ENCODE peak calls at places on chromosomes 12 and 14, in six cellular contexts. U, Z, Y, I, P and F are unnamed samples.

GRCh38 chr12:84038241-84038640 is 874.4 kb downstream of the SLC6A15 start:
- DNase-seq in U (no peak), Z (no peak), Y (no peak), I (no peak), P (no peak), F (no peak)

GRCh38 chr12:108839011-108839889 is 18.1 kb downstream of the SSH1 start:
- DNase-seq in U (peak; percentile 60), Z (no peak), Y (no peak), I (peak; percentile 99), P (peak; percentile 84), F (peak; percentile 90)

GRCh38 chr12:131507881-131508280 is 203.0 kb upstream of the SFSWAP start:
- DNase-seq in U (no peak), Z (no peak), Y (no peak), I (no peak), P (no peak), F (no peak)

GRCh38 chr12:8145754-8146415 is 10.9 kb upstream of the ZNF705A start:
- DNase-seq in U (peak; percentile 51), Z (peak; percentile 84), Y (no peak), I (peak; percentile 98), P (peak; percentile 83), F (peak; percentile 81)

GRCh38 chr12:44771485-44771884 is 104.6 kb downstream of the NELL2 start:
- DNase-seq in U (no peak), Z (no peak), Y (no peak), I (no peak), P (no peak), F (no peak)

GRCh38 chr12:19026637-19027508 is 102.7 kb upstream of the PLEKHA5 start:
- DNase-seq in U (no peak), Z (no peak), Y (no peak), I (no peak), P (no peak), F (no peak)

GRCh38 chr12:69468237-69469026 is 1.8 kb upstream of the FRS2 start:
- DNase-seq in U (no peak), Z (no peak), Y (no peak), I (no peak), P (peak; percentile 82), F (no peak)

GRCh38 chr14:78153069-78153351 is 17.2 kb upstream of the NRXN3 start:
- DNase-seq in U (no peak), Z (peak; percentile 50), Y (no peak), I (no peak), P (peak; percentile 9), F (peak; percentile 29)

GRCh38 chr12:54125950-54126695 is 62.7 kb downstream of the SMUG1 start:
- DNase-seq in U (no peak), Z (no peak), Y (no peak), I (peak; percentile 52), P (peak; percentile 57), F (no peak)
- H3K4me3 ChIP-seq in U (peak overlapping the region; percentile 56), Z (no peak overlapping the region), Y (peak overlapping the region; percentile 24), I (peak overlapping the region; percentile 89), P (peak overlapping the region; percentile 98), F (peak overlapping the region; percentile 32)

DNA sequence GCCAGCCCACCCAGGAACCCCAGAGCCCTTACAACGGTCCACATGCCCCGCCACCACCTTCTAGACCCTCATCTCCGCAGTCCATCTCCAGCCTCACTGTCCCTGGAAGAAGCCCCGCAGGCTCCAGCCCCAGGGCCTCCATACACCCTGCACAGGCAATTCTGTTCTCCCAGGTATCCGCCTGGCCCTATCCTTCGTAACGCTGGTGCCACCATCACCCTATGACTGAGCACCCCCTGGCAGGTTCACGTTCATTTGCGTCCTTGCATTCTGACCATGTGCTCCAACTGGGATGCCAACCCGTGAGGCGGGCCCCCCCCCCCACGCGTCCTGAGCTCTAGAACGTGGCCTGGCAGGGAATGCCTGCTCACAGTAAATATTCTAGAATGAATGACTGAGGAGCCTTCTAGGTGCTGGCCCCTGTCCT is 675 bp upstream of the SCARB1 start:
- DNase-seq in U (no peak), Z (no peak), Y (no peak), I (no peak), P (no peak), F (no peak)
- H3K4me3 ChIP-seq in U (peak overlapping the region; percentile 91), Z (peak overlapping the region; percentile 51), Y (peak overlapping the region; percentile 49), I (peak overlapping the region; percentile 60), P (peak overlapping the region; percentile 89), F (no peak overlapping the region)

GRCh38 chr12:122458105-122459035 is 35.9 kb upstream of the CLIP1 start:
- DNase-seq in U (no peak), Z (no peak), Y (no peak), I (no peak), P (no peak), F (no peak)
- H3K4me3 ChIP-seq in U (no peak overlapping the region), Z (no peak overlapping the region), Y (no peak overlapping the region), I (no peak overlapping the region), P (no peak overlapping the region), F (no peak overlapping the region)

GRCh38 chr14:103259801-103260628 is 74.0 kb upstream of the EIF5 start:
- DNase-seq in U (no peak), Z (no peak), Y (no peak), I (no peak), P (no peak), F (no peak)
- H3K4me3 ChIP-seq in U (peak overlapping the region; percentile 56), Z (peak overlapping the region; percentile 62), Y (peak overlapping the region; percentile 42), I (peak overlapping the region; percentile 68), P (peak overlapping the region; percentile 74), F (peak overlapping the region; percentile 19)

GRCh38 chr14:50395448-50395847 is 1.2 kb downstream of the CDKL1 start:
- DNase-seq in U (peak; percentile 26), Z (no peak), Y (no peak), I (peak; percentile 26), P (peak; percentile 59), F (no peak)
- H3K4me3 ChIP-seq in U (peak overlapping the region; percentile 82), Z (peak overlapping the region; percentile 63), Y (no peak overlapping the region), I (peak overlapping the region; percentile 76), P (peak overlapping the region; percentile 86), F (no peak overlapping the region)

GRCh38 chr14:59460378-59460777 is 4.8 kb downstream of the GPR135 start:
- DNase-seq in U (no peak), Z (no peak), Y (no peak), I (no peak), P (no peak), F (no peak)

GRCh38 chr14:59465570-59466150 is 480 bp upstream of the GPR135 start:
- DNase-seq in U (no peak), Z (no peak), Y (no peak), I (no peak), P (no peak), F (no peak)

GRCh38 chr14:59464651-59465569 is at the start of gene GPR135:
- DNase-seq in U (peak; percentile 75), Z (peak; percentile 46), Y (peak; percentile 49), I (peak; percentile 38), P (peak; percentile 78), F (peak; percentile 56)

GRCh38 chr14:59461891-59462290 is 3.3 kb downstream of the GPR135 start:
- DNase-seq in U (no peak), Z (no peak), Y (no peak), I (no peak), P (no peak), F (no peak)

GRCh38 chr14:59463773-59464650 is 1.2 kb downstream of the GPR135 start:
- DNase-seq in U (peak; percentile 31), Z (peak; percentile 47), Y (no peak), I (peak; percentile 45), P (peak; percentile 78), F (peak; percentile 51)
- H3K4me3 ChIP-seq in U (peak overlapping the region; percentile 70), Z (peak overlapping the region; percentile 66), Y (peak overlapping the region; percentile 67), I (peak overlapping the region; percentile 60), P (peak overlapping the region; percentile 73), F (peak overlapping the region; percentile 52)

DNA sequence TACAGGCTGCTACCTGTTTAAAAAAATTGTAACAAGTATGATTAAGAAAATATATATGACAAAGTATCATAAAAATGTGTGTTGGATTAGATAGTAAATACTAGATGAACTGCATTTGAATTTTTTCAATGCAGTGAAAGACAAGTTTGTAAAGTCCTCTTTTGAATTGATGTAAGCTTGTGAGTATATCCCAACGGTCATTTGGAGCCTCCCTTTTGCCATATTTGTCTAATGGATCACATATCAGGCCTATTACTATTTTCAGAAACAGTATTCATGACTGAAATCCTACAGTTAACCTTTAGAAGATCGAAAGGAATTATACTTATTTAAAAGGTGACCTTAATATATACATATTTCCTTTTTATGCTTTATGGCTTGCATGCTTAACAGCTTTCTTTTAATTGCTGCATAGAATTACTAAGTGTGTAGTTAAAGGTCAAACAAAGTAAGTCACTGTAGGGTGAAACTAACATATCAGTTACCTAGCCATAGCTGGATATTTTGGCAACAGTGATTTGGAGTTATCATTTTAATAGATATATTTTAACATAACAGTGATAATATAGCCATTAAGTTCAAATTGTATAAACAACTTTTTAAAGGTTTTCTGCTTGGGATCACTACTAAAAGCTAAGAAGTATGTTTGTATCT is 53.6 kb downstream of the USP15 start:
- DNase-seq in U (no peak), Z (no peak), Y (no peak), I (no peak), P (no peak), F (no peak)
- H3K4me3 ChIP-seq in U (peak overlapping the region; percentile 42), Z (no peak overlapping the region), Y (no peak overlapping the region), I (no peak overlapping the region), P (no peak overlapping the region), F (no peak overlapping the region)

DNA sequence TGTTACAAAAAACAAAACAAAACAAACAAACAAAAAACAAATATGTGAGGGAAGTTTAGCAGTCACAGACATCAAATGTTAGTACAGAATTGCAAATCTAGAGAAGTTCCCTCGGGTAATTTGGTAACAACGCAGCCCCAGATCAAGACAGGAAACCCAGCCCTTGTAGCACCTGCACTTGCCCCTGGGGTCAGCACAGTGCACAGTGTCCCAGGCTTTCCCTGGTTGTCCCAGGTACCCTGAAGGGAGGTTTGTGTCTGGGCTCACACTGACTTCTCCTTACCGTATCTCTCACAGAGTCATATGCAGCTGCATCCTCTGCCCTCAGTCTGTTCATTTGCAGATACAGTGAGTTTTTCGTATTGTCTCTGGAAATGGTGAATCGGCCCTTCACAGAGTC is 528.9 kb downstream of the TMEM121 start:
- DNase-seq in U (no peak), Z (no peak), Y (no peak), I (no peak), P (no peak), F (no peak)
- H3K4me3 ChIP-seq in U (no peak overlapping the region), Z (no peak overlapping the region), Y (no peak overlapping the region), I (no peak overlapping the region), P (no peak overlapping the region), F (no peak overlapping the region)